ENCODE peak calls at places on chromosomes 13 and 19, in seven cellular contexts. B is AG10803, F is mammary epithelial cell, C is heart right ventricle, M is cardiac fibroblast, K is K562, J is RWPE1. R is an unnamed sample.

GRCh38 chr13:65613004-65613403 is 1617.1 kb downstream of the PCDH9 start:
- DNase-seq in B (no peak), F (no peak), C (no peak), M (no peak), K (no peak), J (no peak), R (no peak)

GRCh38 chr19:46925548-46925950 is 64.8 kb downstream of the ARHGAP35 start:
- DNase-seq in B (no peak), F (peak; percentile 86), C (no peak), M (no peak), K (no peak), J (peak; percentile 67), R (no peak)

GRCh38 chr19:19422156-19422555 is 16.7 kb downstream of the GATAD2A start:
- DNase-seq in B (no peak), F (no peak), C (no peak), M (no peak), K (no peak), J (no peak), R (no peak)

GRCh38 chr19:30535011-30535410 is 162.8 kb downstream of the ZNF536 start:
- DNase-seq in B (no peak), F (no peak), C (no peak), M (no peak), K (no peak), J (no peak), R (no peak)

GRCh38 chr13:40508112-40508511 is 158.3 kb downstream of the FOXO1 start:
- DNase-seq in B (peak; percentile 69), F (peak; percentile 45), C (no peak), M (peak; percentile 90), K (no peak), J (no peak), R (no peak)

GRCh38 chr19:38361633-38362075 is 12.7 kb upstream of the PSMD8 start:
- DNase-seq in B (peak; percentile 51), F (peak; percentile 81), C (peak; percentile 79), M (peak; percentile 71), K (peak; percentile 91), J (peak; percentile 88), R (peak; percentile 68)

GRCh38 chr19:2081873-2082810 is 14.0 kb downstream of the MOB3A start:
- DNase-seq in B (no peak), F (no peak), C (no peak), M (no peak), K (no peak), J (no peak), R (no peak)

GRCh38 chr13:51534075-51534817 is 50.0 kb upstream of the WDFY2 start:
- DNase-seq in B (no peak), F (peak; percentile 35), C (peak; percentile 21), M (no peak), K (no peak), J (no peak), R (no peak)

GRCh38 chr13:63075126-63075525 is 1659.5 kb upstream of the PCDH20 start:
- DNase-seq in B (no peak), F (no peak), C (no peak), M (no peak), K (no peak), J (no peak), R (no peak)

GRCh38 chr19:2157452-2157851 is 6.1 kb upstream of the AP3D1 start:
- DNase-seq in B (no peak), F (no peak), C (no peak), M (no peak), K (no peak), J (no peak), R (no peak)

GRCh38 chr13:109126973-109127615 is 497.7 kb downstream of the MYO16 start:
- DNase-seq in B (no peak), F (no peak), C (no peak), M (no peak), K (no peak), J (no peak), R (no peak)

GRCh38 chr13:24777171-24777570 is 13.2 kb downstream of the RNF17 start:
- DNase-seq in B (no peak), F (peak; percentile 49), C (no peak), M (no peak), K (no peak), J (no peak), R (no peak)

GRCh38 chr13:32264407-32264806 is 50.8 kb downstream of the ZAR1L start:
- DNase-seq in B (no peak), F (peak; percentile 56), C (peak; percentile 69), M (peak; percentile 81), K (no peak), J (no peak), R (no peak)

GRCh38 chr19:36363845-36364244 is 15.2 kb downstream of the ZFP14 start:
- DNase-seq in B (no peak), F (no peak), C (no peak), M (no peak), K (no peak), J (no peak), R (no peak)

GRCh38 chr19:406999-407491 is 1.9 kb downstream of the C2CD4C start:
- DNase-seq in B (no peak), F (no peak), C (no peak), M (no peak), K (no peak), J (no peak), R (no peak)

GRCh38 chr13:91291078-91291477 is 56.4 kb upstream of the MIR17HG start:
- DNase-seq in B (no peak), F (no peak), C (no peak), M (no peak), K (no peak), J (no peak), R (no peak)
- TF ChIP-seq CTCF in B (no peak), F (no peak), C (no peak), M (no peak), K (peak; percentile 8), J (no peak), R (no peak)

GRCh38 chr19:17539288-17540117 is 15.9 kb upstream of the COLGALT1 start:
- DNase-seq in B (peak; percentile 92), F (peak; percentile 83), C (peak; percentile 96), M (peak; percentile 97), K (peak; percentile 99), J (peak; percentile 98), R (peak; percentile 74)
- TF ChIP-seq CTCF in B (peak; percentile 24), F (no peak), C (peak; percentile 74), M (peak; percentile 34), K (peak; percentile 35), J (peak; percentile 72), R (no peak)

GRCh38 chr19:3721131-3721899 is 13.1 kb downstream of the TJP3 start:
- DNase-seq in B (peak; percentile 74), F (peak; percentile 83), C (peak; percentile 74), M (peak; percentile 90), K (peak; percentile 97), J (peak; percentile 82), R (peak; percentile 76)
- TF ChIP-seq CTCF in B (no peak), F (no peak), C (no peak), M (no peak), K (no peak), J (no peak), R (no peak)

DNA sequence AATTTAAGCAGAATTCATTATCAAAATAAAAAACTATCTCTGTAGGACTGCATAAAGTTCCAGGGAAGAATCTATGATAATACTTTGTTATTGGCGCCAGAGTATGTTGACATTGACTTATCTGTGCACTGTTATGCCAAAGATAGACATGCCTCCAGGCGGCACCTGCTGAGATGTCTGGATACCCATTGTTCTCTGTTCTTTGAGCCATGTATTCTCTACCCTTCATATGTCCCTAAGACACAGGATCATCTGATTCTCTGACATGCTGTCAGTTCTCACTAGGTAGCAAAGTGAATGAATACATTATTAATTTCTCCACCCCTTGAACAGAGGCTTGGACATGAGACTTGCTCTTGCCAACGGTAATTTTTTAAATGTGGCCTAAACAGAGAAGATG is 517.8 kb upstream of the SLITRK5 start:
- DNase-seq in B (no peak), F (no peak), C (no peak), M (no peak), K (no peak), J (no peak), R (no peak)
- TF ChIP-seq CTCF in B (no peak), F (no peak), C (no peak), M (no peak), K (no peak), J (no peak), R (no peak)

DNA sequence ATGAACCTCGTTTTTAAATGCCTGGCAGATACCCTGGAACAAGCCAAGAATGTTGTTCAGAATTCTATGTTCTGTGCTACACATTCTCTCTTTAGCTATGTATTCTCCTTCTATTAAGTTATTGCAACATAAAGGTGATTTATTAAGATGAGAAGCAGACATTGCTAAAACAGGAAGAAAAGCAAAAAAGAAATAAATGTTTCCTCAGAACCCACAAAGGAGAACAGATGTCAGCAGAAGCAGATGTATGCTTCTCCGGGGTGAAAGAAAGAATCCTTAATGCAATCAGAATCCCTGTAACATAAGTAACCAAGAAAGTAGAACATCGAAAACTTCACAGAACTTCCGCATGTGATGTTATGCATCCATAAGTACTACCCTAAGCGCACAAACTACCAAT is 302.9 kb downstream of the DCT start:
- DNase-seq in B (peak; percentile 65), F (no peak), C (no peak), M (peak; percentile 14), K (no peak), J (no peak), R (no peak)
- TF ChIP-seq CTCF in B (no peak), F (no peak), C (no peak), M (no peak), K (no peak), J (no peak), R (no peak)